ENCODE peak calls at places on chromosomes 16 and 17, in five cellular contexts. Z is naive B cell, U is ELR, V is G401, H is AG20443. Q is an unnamed sample.

GRCh38 chr17:67608691-67609090 is 109.0 kb upstream of the NOL11 start:
- DNase-seq in H (peak; percentile 71), Z (no peak), U (peak; percentile 82), V (no peak), Q (peak; percentile 79)

GRCh38 chr17:64632193-64632592 is 29.9 kb downstream of the SMURF2 start:
- DNase-seq in H (no peak), U (no peak), Z (no peak), V (no peak), Q (no peak)

GRCh38 chr17:61218438-61218837 is 181.2 kb upstream of the TBX2 start:
- DNase-seq in V (no peak), U (peak; percentile 79), Z (no peak), H (peak; percentile 64), Q (peak; percentile 80)

GRCh38 chr16:77723108-77723514 is 797 bp downstream of the NUDT7 start:
- DNase-seq in V (peak; percentile 61), H (peak; percentile 52), Z (peak; percentile 1), U (peak; percentile 28), Q (no peak)

GRCh38 chr16:75195811-75196790 is 10.9 kb downstream of the CTRB2 start:
- DNase-seq in H (no peak), Z (no peak), V (no peak), U (no peak), Q (peak; percentile 63)

GRCh38 chr16:67959520-67959919 is 8.9 kb downstream of the SLC12A4 start:
- DNase-seq in U (peak; percentile 80), H (peak; percentile 91), V (no peak), Z (no peak), Q (peak; percentile 99)

GRCh38 chr17:74814453-74814852 is 38.3 kb upstream of the NAT9 start:
- DNase-seq in Z (no peak), H (no peak), V (peak; percentile 60), U (no peak), Q (no peak)

GRCh38 chr16:64952177-64952576 is 169.7 kb downstream of the CDH11 start:
- DNase-seq in Z (no peak), V (no peak), U (peak; percentile 9), H (peak; percentile 60), Q (peak; percentile 89)

GRCh38 chr16:68972720-68973119 is 129.4 kb downstream of the TANGO6 start:
- DNase-seq in U (peak; percentile 80), V (peak; percentile 74), H (peak; percentile 61), Z (no peak), Q (peak; percentile 73)

GRCh38 chr17:4986403-4986802 is 1.1 kb downstream of the CAMTA2 start:
- DNase-seq in V (peak; percentile 60), H (no peak), U (peak; percentile 48), Z (no peak), Q (peak; percentile 84)

GRCh38 chr17:32007463-32008298 is 498 bp downstream of the LRRC37B start:
- DNase-seq in H (peak; percentile 55), V (peak; percentile 69), Z (no peak), U (peak; percentile 59), Q (peak; percentile 85)

GRCh38 chr16:80027007-80027965 is 426.7 kb upstream of the MAF start:
- DNase-seq in H (peak; percentile 92), V (no peak), U (peak; percentile 99), Z (no peak), Q (peak; percentile 76)

GRCh38 chr16:78684040-78684611 is 584.7 kb downstream of the WWOX start:
- DNase-seq in Z (no peak), H (peak; percentile 91), V (no peak), U (no peak), Q (peak; percentile 88)

GRCh38 chr17:81535480-81536298 is 7.5 kb downstream of the FSCN2 start:
- DNase-seq in H (no peak), U (no peak), V (no peak), Z (no peak), Q (no peak)

GRCh38 chr16:49458656-49459445 is 85.2 kb downstream of the C16orf78 start:
- DNase-seq in Z (no peak), H (no peak), V (no peak), U (no peak), Q (no peak)

GRCh38 chr17:72984925-72985322 is 107.6 kb downstream of the SLC39A11 start:
- DNase-seq in H (no peak), V (no peak), U (peak; percentile 62), Z (no peak), Q (no peak)

GRCh38 chr16:26983426-26983825 is 83.3 kb upstream of the C16orf82 start:
- DNase-seq in V (no peak), H (peak; percentile 79), U (peak; percentile 74), Z (no peak), Q (no peak)

GRCh38 chr17:33328129-33328528 is 35.0 kb upstream of the ASIC2 start:
- DNase-seq in Z (no peak), V (no peak), U (no peak), H (peak; percentile 22), Q (no peak)

GRCh38 chr16:82995927-82996441 is 369.2 kb downstream of the CDH13 start:
- DNase-seq in H (peak; percentile 82), V (no peak), U (peak; percentile 82), Z (no peak), Q (peak; percentile 75)

GRCh38 chr17:77371117-77371887 is 230.5 kb downstream of the SEC14L1 start:
- DNase-seq in V (no peak), U (no peak), H (peak; percentile 74), Z (no peak), Q (peak; percentile 95)